ENCODE peak calls at places on chromosomes 3 and 15, in five cellular contexts. One of them, this sample, is unnamed.

GRCh38 chr15:38389924-38390542 is 63.9 kb upstream of the FAM98B start:
- DNase-seq in activated CD8-positive, alpha-beta memory T cell treated with anti-CD3 and anti-CD28 coated beads for 48 hours: peak; percentile 19
- DNase-seq in NCI-H1105: no peak
- DNase-seq in effector CD4-positive, alpha-beta T cell: peak; percentile 43
- DNase-seq in GF-D8: no peak
- DNase-seq in this sample: peak; percentile 77

GRCh38 chr3:14766428-14767244 is 52.1 kb upstream of the FGD5 start:
- DNase-seq in activated CD8-positive, alpha-beta memory T cell treated with anti-CD3 and anti-CD28 coated beads for 48 hours: no peak
- DNase-seq in NCI-H1105: no peak
- DNase-seq in effector CD4-positive, alpha-beta T cell: no peak
- DNase-seq in GF-D8: no peak
- DNase-seq in this sample: no peak

GRCh38 chr15:100340721-100341661 is 784 bp downstream of the ADAMTS17 start:
- DNase-seq in NCI-H1105: peak; percentile 49
- DNase-seq in GF-D8: no peak
- DNase-seq in effector CD4-positive, alpha-beta T cell: peak; percentile 22
- DNase-seq in activated CD8-positive, alpha-beta memory T cell treated with anti-CD3 and anti-CD28 coated beads for 48 hours: no peak
- DNase-seq in this sample: no peak

GRCh38 chr3:49019941-49020334 is 1.6 kb upstream of the DALRD3 start:
- DNase-seq in GF-D8: peak; percentile 51
- DNase-seq in activated CD8-positive, alpha-beta memory T cell treated with anti-CD3 and anti-CD28 coated beads for 48 hours: no peak
- DNase-seq in NCI-H1105: no peak
- DNase-seq in effector CD4-positive, alpha-beta T cell: no peak
- DNase-seq in this sample: peak; percentile 34

GRCh38 chr15:82850731-82851130 is 41.3 kb downstream of the WHAMM start:
- DNase-seq in GF-D8: no peak
- DNase-seq in NCI-H1105: no peak
- DNase-seq in effector CD4-positive, alpha-beta T cell: no peak
- DNase-seq in activated CD8-positive, alpha-beta memory T cell treated with anti-CD3 and anti-CD28 coated beads for 48 hours: no peak
- DNase-seq in this sample: no peak

GRCh38 chr3:62169871-62170660 is 203.3 kb downstream of the FEZF2 start:
- DNase-seq in effector CD4-positive, alpha-beta T cell: no peak
- DNase-seq in activated CD8-positive, alpha-beta memory T cell treated with anti-CD3 and anti-CD28 coated beads for 48 hours: no peak
- DNase-seq in NCI-H1105: no peak
- DNase-seq in GF-D8: no peak
- DNase-seq in this sample: no peak

GRCh38 chr15:54277834-54278233 is 299.6 kb downstream of the UNC13C start:
- DNase-seq in GF-D8: no peak
- DNase-seq in activated CD8-positive, alpha-beta memory T cell treated with anti-CD3 and anti-CD28 coated beads for 48 hours: no peak
- DNase-seq in effector CD4-positive, alpha-beta T cell: no peak
- DNase-seq in NCI-H1105: no peak
- DNase-seq in this sample: no peak

GRCh38 chr15:64246364-64247189 is 83.8 kb upstream of the PPIB start:
- DNase-seq in NCI-H1105: no peak
- DNase-seq in activated CD8-positive, alpha-beta memory T cell treated with anti-CD3 and anti-CD28 coated beads for 48 hours: peak; percentile 8
- DNase-seq in GF-D8: no peak
- DNase-seq in effector CD4-positive, alpha-beta T cell: no peak
- DNase-seq in this sample: peak; percentile 87

GRCh38 chr3:150329408-150329807 is 78.7 kb upstream of the TSC22D2 start:
- DNase-seq in effector CD4-positive, alpha-beta T cell: no peak
- DNase-seq in activated CD8-positive, alpha-beta memory T cell treated with anti-CD3 and anti-CD28 coated beads for 48 hours: no peak
- DNase-seq in NCI-H1105: no peak
- DNase-seq in GF-D8: no peak
- DNase-seq in this sample: no peak

GRCh38 chr3:58704745-58705144 is 38.2 kb upstream of the FAM3D start:
- DNase-seq in activated CD8-positive, alpha-beta memory T cell treated with anti-CD3 and anti-CD28 coated beads for 48 hours: no peak
- DNase-seq in GF-D8: no peak
- DNase-seq in effector CD4-positive, alpha-beta T cell: no peak
- DNase-seq in NCI-H1105: no peak
- DNase-seq in this sample: no peak

GRCh38 chr3:12141350-12141749 is 17.4 kb downstream of the TIMP4 start:
- DNase-seq in activated CD8-positive, alpha-beta memory T cell treated with anti-CD3 and anti-CD28 coated beads for 48 hours: no peak
- DNase-seq in effector CD4-positive, alpha-beta T cell: no peak
- DNase-seq in NCI-H1105: no peak
- DNase-seq in GF-D8: no peak
- DNase-seq in this sample: no peak